ENCODE peak calls at places on chromosome 11, in ten cellular contexts. Q is WTC11; H is stomach; K is cardiac fibroblast; I is stimulated activated effector memory CD8-positive, alpha-beta T cell treated with anti-CD3 and anti-CD28 coated beads, Interleukin-12 subunit alpha, Interleukin-12 subunit beta, amount 100 ng/mL, for 72 hours; D is H54; B is CD8-positive, alpha-beta memory T cell; U is psoas muscle; G is Right ventricle myocardium superior; F is BE2C. V is an unnamed sample.

GRCh38 chr11:130211781-130212401 is 52.3 kb downstream of the ST14 start:
- DNase-seq in Q (peak), H (peak), K (no peak), I (no peak), D (no peak), B (no peak), U (no peak), G (no peak), F (no peak), V (no peak)

GRCh38 chr11:133952199-133953190 is 4.3 kb downstream of the IGSF9B start:
- DNase-seq in Q (no peak), H (no peak), K (no peak), I (no peak), D (no peak), B (no peak), U (no peak), G (peak), F (peak), V (no peak)

GRCh38 chr11:120718171-120718570 is 206.6 kb downstream of the GRIK4 start:
- DNase-seq in Q (no peak), H (no peak), K (no peak), I (no peak), D (no peak), B (no peak), U (no peak), G (no peak), F (no peak), V (no peak)

GRCh38 chr11:119318240-119319135 is 1.6 kb upstream of the MCAM start:
- DNase-seq in Q (no peak), H (no peak), K (peak), I (no peak), D (peak), B (peak), U (no peak), G (no peak), F (peak), V (peak)

GRCh38 chr11:29334781-29335140 is 682.1 kb downstream of the KCNA4 start:
- DNase-seq in Q (no peak), H (no peak), K (no peak), I (no peak), D (no peak), B (no peak), U (no peak), G (no peak), F (no peak), V (no peak)

GRCh38 chr11:23772081-23772480 is 724.8 kb upstream of the LUZP2 start:
- DNase-seq in Q (no peak), H (no peak), K (no peak), I (no peak), D (no peak), B (no peak), U (no peak), G (no peak), F (no peak), V (no peak)

GRCh38 chr11:1534682-1535081 is 37.4 kb downstream of the DUSP8 start:
- DNase-seq in Q (no peak), H (no peak), K (peak), I (no peak), D (no peak), B (no peak), U (peak), G (no peak), F (no peak), V (peak)

GRCh38 chr11:67265633-67266423 is 445 bp upstream of the GRK2 start:
- DNase-seq in Q (peak), H (peak), K (peak), I (peak), D (peak), B (peak), U (peak), G (peak), F (peak), V (peak)

GRCh38 chr11:119389611-119390254 is 8.2 kb upstream of the USP2 start:
- DNase-seq in Q (peak), H (no peak), K (no peak), I (no peak), D (no peak), B (no peak), U (no peak), G (no peak), F (peak), V (no peak)

GRCh38 chr11:124583827-124584226 is 14.0 kb downstream of the OR8A1 start:
- DNase-seq in Q (no peak), H (no peak), K (no peak), I (no peak), D (no peak), B (no peak), U (no peak), G (no peak), F (no peak), V (no peak)

GRCh38 chr11:122978303-122978620 is 3.4 kb downstream of the BSX start:
- DNase-seq in Q (no peak), H (no peak), K (no peak), I (no peak), D (no peak), B (no peak), U (no peak), G (no peak), F (no peak), V (no peak)

GRCh38 chr11:65426839-65427690 is 4.5 kb downstream of the NEAT1 start:
- DNase-seq in Q (no peak), H (peak), K (peak), I (no peak), D (no peak), B (peak), U (peak), G (peak), F (no peak), V (peak)

GRCh38 chr11:2518983-2519340 is 74.2 kb downstream of the KCNQ1 start:
- DNase-seq in Q (peak), H (peak), K (no peak), I (no peak), D (no peak), B (no peak), U (peak), G (no peak), F (peak), V (no peak)

GRCh38 chr11:19714093-19714386 is 1.4 kb downstream of the NAV2 start:
- DNase-seq in Q (peak), H (no peak), K (peak), I (no peak), D (no peak), B (no peak), U (no peak), G (no peak), F (no peak), V (peak)